ENCODE peak calls at places on chromosomes 11 and 22, in nine cellular contexts. L is pons; M is fibroblast of mammary gland; Y is CD8-positive, alpha-beta T cell; N is cardiac muscle cell; V is psoas muscle; U is cardiac septum; T is T-helper 2 cell; C is RCC 7860. E is an unnamed sample.

GRCh38 chr22:22748297-22748743 is 103.9 kb downstream of the GGTLC2 start:
- DNase-seq in L (peak), M (peak), Y (no peak), N (peak), V (no peak), U (no peak), T (no peak), C (no peak), E (peak)

GRCh38 chr11:14350215-14350614 is 8.8 kb downstream of the RRAS2 start:
- DNase-seq in L (no peak), M (no peak), Y (no peak), N (no peak), V (no peak), U (no peak), T (no peak), C (no peak), E (no peak)

GRCh38 chr11:8811571-8811970 is 99.4 kb upstream of the AKIP1 start:
- DNase-seq in L (no peak), M (no peak), Y (no peak), N (peak), V (no peak), U (no peak), T (no peak), C (no peak), E (no peak)

GRCh38 chr22:24474649-24475048 is 20.5 kb upstream of the UPB1 start:
- DNase-seq in L (no peak), M (no peak), Y (no peak), N (no peak), V (no peak), U (no peak), T (no peak), C (peak), E (no peak)

GRCh38 chr11:92045325-92045724 is 179.3 kb upstream of the FAT3 start:
- DNase-seq in L (no peak), M (no peak), Y (no peak), N (no peak), V (no peak), U (no peak), T (no peak), C (no peak), E (no peak)

GRCh38 chr11:71447791-71448256 is 369 bp downstream of the DHCR7 start:
- DNase-seq in L (no peak), M (no peak), Y (no peak), N (peak), V (no peak), U (no peak), T (no peak), C (no peak), E (no peak)

GRCh38 chr11:14184548-14184947 is 174.4 kb downstream of the RRAS2 start:
- DNase-seq in L (no peak), M (peak), Y (no peak), N (no peak), V (no peak), U (no peak), T (no peak), C (no peak), E (no peak)

GRCh38 chr11:107494036-107494435 is 36.4 kb upstream of the CWF19L2 start:
- DNase-seq in L (no peak), M (no peak), Y (no peak), N (no peak), V (no peak), U (no peak), T (no peak), C (no peak), E (no peak)

GRCh38 chr22:29904020-29904419 is 21.0 kb downstream of the MTMR3 start:
- DNase-seq in L (no peak), M (no peak), Y (no peak), N (no peak), V (no peak), U (no peak), T (no peak), C (no peak), E (no peak)

GRCh38 chr22:38694049-38694448 is 6.7 kb downstream of the JOSD1 start:
- DNase-seq in L (no peak), M (no peak), Y (no peak), N (no peak), V (no peak), U (no peak), T (no peak), C (no peak), E (peak)

GRCh38 chr11:131748146-131749050 is 378.0 kb downstream of the NTM start:
- DNase-seq in L (peak), M (peak), Y (no peak), N (peak), V (peak), U (no peak), T (no peak), C (peak), E (peak)

GRCh38 chr11:68331338-68331947 is 19.1 kb downstream of the LRP5 start:
- DNase-seq in L (no peak), M (no peak), Y (no peak), N (peak), V (no peak), U (no peak), T (no peak), C (no peak), E (peak)